ENCODE peak calls at places on chromosome 15, in six cellular contexts. E is heart left ventricle; M is naive thymus-derived CD4-positive, alpha-beta T cell; D is psoas muscle; P is PC-3; B is left ventricle myocardium inferior. Y is an unnamed sample. For H3K27me3 and H3K4me1, the result is how much of the 10 kb centered on the place peaks cover.

GRCh38 chr15:34853001-34853758 is 57.8 kb upstream of the ACTC1 start:
- DNase-seq in E (no peak), M (no peak), D (no peak), P (peak), B (no peak), Y (no peak)

GRCh38 chr15:31387483-31388118 is 61.0 kb downstream of the KLF13 start:
- DNase-seq in E (peak), M (no peak), D (peak), P (peak), B (peak), Y (peak)

GRCh38 chr15:82870727-82871576 is 61.5 kb downstream of the WHAMM start:
- DNase-seq in E (no peak), M (no peak), D (no peak), P (no peak), B (no peak), Y (no peak)

GRCh38 chr15:60993008-60993407 is 236.1 kb downstream of the RORA start:
- DNase-seq in E (no peak), M (no peak), D (no peak), P (no peak), B (no peak), Y (no peak)

GRCh38 chr15:69410290-69410874 is 3.8 kb upstream of the KIF23 start:
- DNase-seq in E (peak), M (no peak), D (no peak), P (peak), B (no peak), Y (no peak)

GRCh38 chr15:72369964-72370363 is 5.8 kb downstream of the HEXA start:
- DNase-seq in E (no peak), M (no peak), D (no peak), P (no peak), B (no peak), Y (no peak)

GRCh38 chr15:40100133-40100946 is 8.3 kb downstream of the BMF start:
- DNase-seq in E (no peak), M (no peak), D (no peak), P (no peak), B (no peak), Y (no peak)

GRCh38 chr15:45616901-45617323 is 17.9 kb upstream of the SQOR start:
- DNase-seq in E (no peak), M (no peak), D (no peak), P (peak), B (no peak), Y (no peak)

GRCh38 chr15:78047631-78048409 is 29.7 kb downstream of the TBC1D2B start:
- DNase-seq in E (no peak), M (no peak), D (no peak), P (no peak), B (no peak), Y (peak)

GRCh38 chr15:52527898-52528464 is 699 bp downstream of the MYO5A start:
- DNase-seq in E (no peak), M (peak), D (peak), P (peak), B (no peak), Y (peak)

GRCh38 chr15:60381148-60381788 is 16.5 kb downstream of the ANXA2 start:
- DNase-seq in E (no peak), M (no peak), D (no peak), P (no peak), B (no peak), Y (no peak)

GRCh38 chr15:27017168-27017809 is 46.3 kb downstream of the GABRG3 start:
- DNase-seq in E (no peak), M (no peak), D (no peak), P (peak), B (no peak), Y (no peak)

GRCh38 chr15:70327328-70328136 is 229.8 kb upstream of the TLE3 start:
- DNase-seq in E (no peak), M (no peak), D (no peak), P (no peak), B (no peak), Y (no peak)

GRCh38 chr15:90231028-90232017 is 2.4 kb downstream of the CIB1 start:
- DNase-seq in E (no peak), M (peak), D (no peak), P (peak), B (no peak), Y (peak)

GRCh38 chr15:20645956-20646355 is 104.4 kb upstream of the GOLGA6L6 start:
- DNase-seq in E (no peak), M (peak), D (no peak), P (no peak), B (peak), Y (peak)

DNA sequence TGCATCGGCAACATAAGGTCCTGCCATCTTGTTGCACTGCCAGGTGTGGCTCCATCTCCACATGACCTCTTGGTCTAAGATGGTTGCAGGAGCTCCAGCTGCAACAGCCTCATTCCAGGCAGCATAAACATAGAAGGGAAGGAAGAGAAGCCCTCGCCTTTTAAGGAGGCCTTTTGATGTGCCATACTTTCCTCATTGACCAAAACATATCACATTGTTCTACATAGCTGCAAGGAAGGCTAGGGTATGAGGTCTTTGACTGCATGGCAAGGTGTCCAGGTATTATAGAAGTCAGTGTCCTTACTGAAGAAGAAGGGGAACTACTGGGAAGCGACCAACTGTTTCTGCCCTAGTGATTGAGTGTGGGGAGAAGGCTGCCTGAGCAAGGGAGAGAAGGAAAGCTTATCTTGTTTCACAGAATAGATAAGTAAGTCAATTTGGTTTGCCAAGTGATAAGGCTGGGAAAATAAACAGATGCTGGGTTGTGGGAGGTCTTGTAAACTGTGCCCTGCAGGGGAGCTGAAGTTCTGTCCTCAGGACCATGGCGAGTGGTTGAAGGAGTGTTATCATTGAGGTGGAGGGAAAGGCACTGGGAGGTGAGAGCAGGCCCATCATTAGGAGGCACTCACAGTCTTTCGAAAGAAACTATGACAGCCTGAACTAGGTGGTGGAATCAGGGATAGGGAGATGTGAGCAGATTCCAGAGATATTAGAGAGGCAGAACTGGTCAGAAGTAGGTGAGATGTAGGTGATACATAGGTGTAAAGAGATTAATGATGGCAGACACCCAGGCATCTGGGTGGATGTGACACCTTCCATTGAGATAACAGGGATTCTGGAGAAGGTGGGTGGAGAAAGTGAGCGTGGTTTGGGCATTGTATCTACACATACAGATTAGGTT is 93.8 kb upstream of the IGF1R start:
- DNase-seq in E (no peak), M (no peak), D (no peak), P (no peak), B (no peak), Y (no peak)
- H3K27me3 ChIP-seq in E (under half), M (under half), D (under half), P (half or more), B (half or more), Y (under half)

GRCh38 chr15:89114974-89115373 is 26.7 kb downstream of the ABHD2 start:
- DNase-seq in E (no peak), M (no peak), D (no peak), P (peak), B (no peak), Y (no peak)

GRCh38 chr15:89118481-89118989 is 30.3 kb downstream of the ABHD2 start:
- DNase-seq in E (no peak), M (no peak), D (no peak), P (no peak), B (no peak), Y (no peak)

GRCh38 chr15:89115547-89115946 is 27.3 kb downstream of the ABHD2 start:
- DNase-seq in E (no peak), M (no peak), D (no peak), P (peak), B (no peak), Y (no peak)

GRCh38 chr15:89117790-89118189 is 29.5 kb downstream of the ABHD2 start:
- DNase-seq in E (no peak), M (no peak), D (no peak), P (no peak), B (no peak), Y (no peak)

DNA sequence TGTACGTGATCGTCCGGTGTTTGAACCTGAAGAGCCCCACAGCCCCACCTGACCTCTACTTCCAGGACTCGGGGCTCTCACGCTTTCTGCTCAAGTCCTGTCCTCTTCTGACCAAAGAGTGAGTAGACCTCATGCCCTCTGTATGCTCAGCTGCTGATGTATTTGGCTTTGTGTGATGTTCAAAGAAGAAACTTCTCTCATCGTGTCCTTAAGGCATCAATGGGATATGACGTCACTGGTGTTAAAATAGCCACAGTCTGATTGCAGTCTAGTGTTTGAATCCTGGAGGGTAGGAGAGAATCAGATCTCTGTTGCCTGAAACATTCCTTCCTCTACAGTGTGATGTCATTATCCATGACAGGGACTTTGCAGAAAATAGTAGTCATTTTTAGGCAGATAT is 28.1 kb downstream of the ABHD2 start:
- DNase-seq in E (peak), M (no peak), D (no peak), P (no peak), B (no peak), Y (no peak)
- H3K4me1 ChIP-seq in E (under half), M (under half), D (half or more), P (half or more), B (half or more), Y (under half)

GRCh38 chr15:65396965-65397317 is 19.1 kb upstream of the IGDCC3 start:
- DNase-seq in E (no peak), M (no peak), D (no peak), P (no peak), B (no peak), Y (no peak)
- H3K27me3 ChIP-seq in E (under half), M (under half), D (under half), P (under half), B (half or more), Y (under half)

DNA sequence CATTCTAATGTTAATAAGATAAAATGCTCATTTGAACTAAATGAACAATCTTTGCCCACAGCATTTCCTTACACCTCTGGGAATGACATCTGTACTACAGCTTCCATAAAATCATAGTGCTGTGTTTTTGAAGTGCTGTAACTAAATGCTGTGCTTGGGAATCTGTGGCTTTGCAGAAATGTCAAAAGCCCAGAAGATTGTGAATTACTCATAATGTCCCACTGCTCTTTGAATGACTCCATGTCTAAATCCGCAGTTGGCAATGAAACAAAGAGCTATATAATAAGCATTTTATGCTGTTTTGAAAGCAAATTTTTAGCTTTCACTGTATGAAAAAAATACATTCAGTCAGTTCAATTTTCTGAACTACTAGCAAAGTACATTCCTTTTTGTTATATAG is 88.6 kb upstream of the ADAMTS17 start:
- DNase-seq in E (no peak), M (no peak), D (no peak), P (no peak), B (no peak), Y (no peak)
- H3K4me1 ChIP-seq in E (under half), M (under half), D (under half), P (under half), B (under half), Y (under half)

GRCh38 chr15:64645995-64646394 is 129.4 kb downstream of the RBPMS2 start:
- DNase-seq in E (no peak), M (no peak), D (no peak), P (no peak), B (no peak), Y (no peak)

GRCh38 chr15:64640146-64640868 is 135.1 kb downstream of the RBPMS2 start:
- DNase-seq in E (no peak), M (no peak), D (no peak), P (no peak), B (no peak), Y (no peak)

GRCh38 chr15:64647367-64647766 is 128.0 kb downstream of the RBPMS2 start:
- DNase-seq in E (no peak), M (no peak), D (no peak), P (no peak), B (no peak), Y (no peak)

GRCh38 chr15:64642875-64643274 is 132.5 kb downstream of the RBPMS2 start:
- DNase-seq in E (no peak), M (no peak), D (no peak), P (no peak), B (no peak), Y (no peak)

GRCh38 chr15:64643685-64644084 is 131.7 kb downstream of the RBPMS2 start:
- DNase-seq in E (no peak), M (no peak), D (no peak), P (no peak), B (no peak), Y (no peak)
- H3K27me3 ChIP-seq in E (under half), M (under half), D (under half), P (under half), B (under half), Y (under half)

GRCh38 chr15:98904466-98905048 is 103.0 kb downstream of the PGPEP1L start:
- DNase-seq in E (no peak), M (peak), D (no peak), P (peak), B (no peak), Y (peak)

GRCh38 chr15:98899266-98900021 is 108.1 kb downstream of the PGPEP1L start:
- DNase-seq in E (no peak), M (no peak), D (no peak), P (no peak), B (no peak), Y (no peak)

GRCh38 chr15:98900382-98900781 is 107.2 kb downstream of the PGPEP1L start:
- DNase-seq in E (no peak), M (no peak), D (no peak), P (no peak), B (no peak), Y (no peak)

GRCh38 chr15:98903377-98904018 is 104.1 kb downstream of the PGPEP1L start:
- DNase-seq in E (no peak), M (no peak), D (no peak), P (peak), B (no peak), Y (no peak)

GRCh38 chr15:98901438-98901837 is 106.2 kb downstream of the PGPEP1L start:
- DNase-seq in E (no peak), M (no peak), D (no peak), P (no peak), B (no peak), Y (no peak)
- H3K4me1 ChIP-seq in E (under half), M (under half), D (under half), P (half or more), B (under half), Y (half or more)

DNA sequence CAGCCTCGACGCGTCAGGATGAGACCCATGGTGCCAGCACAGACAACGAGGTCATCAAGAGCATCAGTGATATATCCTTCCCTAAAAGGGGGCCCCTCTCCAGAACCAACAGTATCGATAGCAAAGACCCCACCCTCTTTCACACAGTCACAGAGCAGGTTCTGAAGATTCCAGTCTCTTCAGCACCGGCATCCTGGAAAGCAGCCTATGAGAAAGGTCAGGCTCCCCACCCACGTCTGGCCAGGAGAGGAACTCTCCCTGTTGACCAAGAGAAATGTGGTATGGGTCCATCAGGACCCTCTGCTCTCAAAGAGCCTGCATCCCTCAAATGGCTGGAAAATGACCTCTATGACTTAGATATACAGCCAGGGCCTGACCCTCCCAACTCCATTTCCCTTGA is 11.6 kb downstream of the ANKRD34C start:
- DNase-seq in E (no peak), M (no peak), D (no peak), P (no peak), B (no peak), Y (no peak)
- H3K27me3 ChIP-seq in E (under half), M (under half), D (under half), P (half or more), B (under half), Y (under half)

DNA sequence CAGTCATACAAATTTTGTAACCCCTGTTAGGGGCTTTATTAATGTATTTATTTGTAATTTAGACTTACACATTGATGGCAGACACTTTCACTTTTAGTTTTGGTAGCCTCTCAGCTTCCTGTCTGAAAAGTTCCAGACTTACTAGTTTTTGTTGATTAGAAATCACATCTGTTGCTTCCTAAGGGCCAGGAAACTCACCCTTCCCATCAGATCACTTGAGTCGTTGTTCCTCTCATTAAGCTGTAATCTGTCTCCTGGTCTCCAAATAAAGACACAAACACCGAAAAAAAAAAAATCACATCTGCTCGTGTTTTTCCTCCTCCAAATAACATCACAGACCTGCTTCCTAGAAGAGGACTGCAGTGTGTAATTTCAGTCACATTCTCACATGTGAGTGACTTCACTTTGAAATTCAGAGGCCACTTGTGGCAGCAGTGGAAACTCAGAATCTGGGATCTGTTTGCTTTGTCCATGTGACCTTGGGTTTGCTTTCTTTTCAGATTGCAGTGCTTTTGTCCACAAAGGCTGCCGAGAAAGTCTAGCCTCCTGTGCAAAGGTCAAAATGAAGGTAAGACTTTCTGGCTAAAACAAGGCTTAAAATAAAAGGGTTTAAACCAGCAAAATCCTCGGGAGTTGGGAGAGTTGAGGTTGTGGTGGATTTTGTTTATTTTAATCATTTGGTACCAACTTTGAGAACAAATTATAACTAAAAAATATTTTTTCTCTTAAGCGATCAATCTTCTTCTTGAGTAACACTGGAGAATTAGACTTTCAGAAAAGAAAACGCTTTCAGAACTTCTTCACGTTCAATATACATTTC is 87.0 kb downstream of the KLHL25 start:
- DNase-seq in E (no peak), M (no peak), D (no peak), P (no peak), B (no peak), Y (no peak)
- H3K4me1 ChIP-seq in E (under half), M (under half), D (half or more), P (under half), B (half or more), Y (under half)